ENCODE peak calls at places on chromosome 11, in four cellular contexts. One of them, this sample, is unnamed.

GRCh38 chr11:3197878-3198528 is 20.6 kb downstream of the MRGPRG start:
- DNase-seq in activated naive CD4-positive, alpha-beta T cell: no peak
- DNase-seq in naive B cell: no peak
- DNase-seq in Right ventricle myocardium superior: peak
- DNase-seq in this sample: no peak

GRCh38 chr11:24391165-24391564 is 105.7 kb upstream of the LUZP2 start:
- DNase-seq in naive B cell: no peak
- DNase-seq in Right ventricle myocardium superior: no peak
- DNase-seq in activated naive CD4-positive, alpha-beta T cell: no peak
- DNase-seq in this sample: peak

GRCh38 chr11:46902694-46903093 is 15.7 kb downstream of the LRP4 start:
- DNase-seq in activated naive CD4-positive, alpha-beta T cell: no peak
- DNase-seq in naive B cell: no peak
- DNase-seq in Right ventricle myocardium superior: no peak
- DNase-seq in this sample: no peak

GRCh38 chr11:100925935-100926334 is 203.7 kb downstream of the PGR start:
- DNase-seq in naive B cell: no peak
- DNase-seq in activated naive CD4-positive, alpha-beta T cell: no peak
- DNase-seq in Right ventricle myocardium superior: no peak
- DNase-seq in this sample: peak

GRCh38 chr11:34234086-34234740 is 123.6 kb downstream of the ABTB2 start:
- DNase-seq in naive B cell: peak
- DNase-seq in activated naive CD4-positive, alpha-beta T cell: peak
- DNase-seq in Right ventricle myocardium superior: no peak
- DNase-seq in this sample: peak

GRCh38 chr11:3021125-3021524 is 29.0 kb upstream of the NAP1L4 start:
- DNase-seq in activated naive CD4-positive, alpha-beta T cell: peak
- DNase-seq in Right ventricle myocardium superior: no peak
- DNase-seq in naive B cell: no peak
- DNase-seq in this sample: peak

GRCh38 chr11:89566972-89567371 is 75.8 kb upstream of the NOX4 start:
- DNase-seq in Right ventricle myocardium superior: no peak
- DNase-seq in activated naive CD4-positive, alpha-beta T cell: no peak
- DNase-seq in naive B cell: no peak
- DNase-seq in this sample: no peak

GRCh38 chr11:40029406-40029805 is 1430.0 kb downstream of the LRRC4C start:
- DNase-seq in activated naive CD4-positive, alpha-beta T cell: no peak
- DNase-seq in Right ventricle myocardium superior: no peak
- DNase-seq in naive B cell: no peak
- DNase-seq in this sample: no peak

GRCh38 chr11:110026823-110027626 is 66.2 kb upstream of the ZC3H12C start:
- DNase-seq in naive B cell: peak
- DNase-seq in activated naive CD4-positive, alpha-beta T cell: no peak
- DNase-seq in Right ventricle myocardium superior: no peak
- DNase-seq in this sample: no peak

GRCh38 chr11:567629-568258 is 7.0 kb downstream of the RASSF7 start:
- DNase-seq in naive B cell: no peak
- DNase-seq in activated naive CD4-positive, alpha-beta T cell: no peak
- DNase-seq in Right ventricle myocardium superior: no peak
- DNase-seq in this sample: peak

GRCh38 chr11:115775846-115776245 is 271.6 kb upstream of the CADM1 start:
- DNase-seq in Right ventricle myocardium superior: no peak
- DNase-seq in activated naive CD4-positive, alpha-beta T cell: no peak
- DNase-seq in naive B cell: no peak
- DNase-seq in this sample: no peak

GRCh38 chr11:124172599-124172998 is 10.5 kb upstream of the OR10D3 start:
- DNase-seq in naive B cell: no peak
- DNase-seq in Right ventricle myocardium superior: no peak
- DNase-seq in activated naive CD4-positive, alpha-beta T cell: no peak
- DNase-seq in this sample: no peak

GRCh38 chr11:134512791-134513538 is 100.9 kb upstream of the B3GAT1 start:
- DNase-seq in naive B cell: no peak
- DNase-seq in activated naive CD4-positive, alpha-beta T cell: no peak
- DNase-seq in Right ventricle myocardium superior: peak
- DNase-seq in this sample: no peak

GRCh38 chr11:63670738-63671321 is 346 bp downstream of the ATL3 start:
- DNase-seq in activated naive CD4-positive, alpha-beta T cell: no peak
- DNase-seq in naive B cell: peak
- DNase-seq in Right ventricle myocardium superior: peak
- DNase-seq in this sample: peak

GRCh38 chr11:28951191-28951590 is 843.0 kb downstream of the METTL15 start:
- DNase-seq in Right ventricle myocardium superior: no peak
- DNase-seq in naive B cell: no peak
- DNase-seq in activated naive CD4-positive, alpha-beta T cell: no peak
- DNase-seq in this sample: no peak

GRCh38 chr11:26985941-26986340 is 8.0 kb upstream of the FIBIN start:
- DNase-seq in naive B cell: no peak
- DNase-seq in activated naive CD4-positive, alpha-beta T cell: no peak
- DNase-seq in Right ventricle myocardium superior: no peak
- DNase-seq in this sample: no peak

GRCh38 chr11:66548774-66549630 is 2.3 kb downstream of the ACTN3 start:
- DNase-seq in activated naive CD4-positive, alpha-beta T cell: no peak
- DNase-seq in Right ventricle myocardium superior: no peak
- DNase-seq in naive B cell: no peak
- DNase-seq in this sample: no peak

GRCh38 chr11:120925944-120926343 is 98.0 kb upstream of the TBCEL start:
- DNase-seq in Right ventricle myocardium superior: no peak
- DNase-seq in naive B cell: peak
- DNase-seq in activated naive CD4-positive, alpha-beta T cell: no peak
- DNase-seq in this sample: no peak

GRCh38 chr11:25981998-25982397 is 349.9 kb upstream of the ANO3 start:
- DNase-seq in Right ventricle myocardium superior: no peak
- DNase-seq in naive B cell: peak
- DNase-seq in activated naive CD4-positive, alpha-beta T cell: no peak
- DNase-seq in this sample: peak

GRCh38 chr11:97460091-97460490 is 1070.3 kb downstream of the JRKL start:
- DNase-seq in activated naive CD4-positive, alpha-beta T cell: no peak
- DNase-seq in Right ventricle myocardium superior: no peak
- DNase-seq in naive B cell: no peak
- DNase-seq in this sample: no peak

GRCh38 chr11:61555051-61555969 is 25.6 kb downstream of the SYT7 start:
- DNase-seq in activated naive CD4-positive, alpha-beta T cell: no peak
- DNase-seq in naive B cell: no peak
- DNase-seq in Right ventricle myocardium superior: no peak
- DNase-seq in this sample: peak

GRCh38 chr11:102007567-102008437 is 39.4 kb upstream of the CFAP300 start:
- DNase-seq in Right ventricle myocardium superior: no peak
- DNase-seq in naive B cell: peak
- DNase-seq in activated naive CD4-positive, alpha-beta T cell: no peak
- DNase-seq in this sample: peak